ENCODE peak calls at places on chromosome 17, in eight cellular contexts. Z is GM19239, M is left cardiac atrium, S is NCI-H2081, W is adrenal gland, K is C1 segment of cervical spinal cord, O is fibroblast of villous mesenchyme, A is activated B cell treated with CpG ODN at 0.5 μM for 24 hours. I is an unnamed sample.

GRCh38 chr17:83012873-83013778 is 66.3 kb upstream of the METRNL start:
- DNase-seq in A (no peak), O (peak; percentile 83), M (no peak), W (no peak), Z (no peak), S (no peak), K (no peak), I (no peak)

GRCh38 chr17:57999496-58000017 is 7.5 kb downstream of the SRSF1 start:
- DNase-seq in S (peak; percentile 80), Z (no peak), A (no peak), K (no peak), W (no peak), M (no peak), O (peak; percentile 87), I (peak; percentile 60)

GRCh38 chr17:79951361-79952264 is 84.1 kb downstream of the TBC1D16 start:
- DNase-seq in M (peak; percentile 63), S (peak; percentile 73), Z (peak; percentile 8), K (peak; percentile 89), W (peak; percentile 51), O (peak; percentile 93), A (no peak), I (no peak)

GRCh38 chr17:45147581-45148182 is 593 bp upstream of the HEXIM1 start:
- DNase-seq in A (peak; percentile 79), W (peak; percentile 88), K (peak; percentile 68), O (peak; percentile 97), S (peak; percentile 96), Z (no peak), M (peak; percentile 85), I (peak; percentile 83)

GRCh38 chr17:28702752-28703150 is 8.9 kb downstream of the PROCA1 start:
- DNase-seq in K (no peak), W (no peak), M (no peak), O (no peak), S (no peak), A (no peak), Z (no peak), I (no peak)

GRCh38 chr17:61309857-61310256 is 89.8 kb upstream of the TBX2 start:
- DNase-seq in Z (no peak), A (no peak), K (no peak), S (no peak), M (no peak), O (peak; percentile 91), W (no peak), I (no peak)

GRCh38 chr17:53032861-53033271 is 789.9 kb upstream of the KIF2B start:
- DNase-seq in K (no peak), M (no peak), Z (no peak), A (no peak), W (no peak), O (no peak), S (peak; percentile 91), I (no peak)

GRCh38 chr17:28530926-28531325 is 21.5 kb downstream of the UNC119 start:
- DNase-seq in W (no peak), S (no peak), O (no peak), A (no peak), M (no peak), K (no peak), Z (no peak), I (no peak)

GRCh38 chr17:44760474-44761308 is 1.9 kb downstream of the ADAM11 start:
- DNase-seq in S (no peak), W (no peak), K (no peak), M (no peak), Z (no peak), O (no peak), A (no peak), I (no peak)

GRCh38 chr17:38358586-38359513 is 7.2 kb downstream of the SOCS7 start:
- DNase-seq in W (no peak), S (no peak), O (peak; percentile 45), Z (no peak), A (no peak), K (no peak), M (no peak), I (no peak)

GRCh38 chr17:75472119-75472518 is 15.7 kb downstream of the TMEM94 start:
- DNase-seq in S (peak; percentile 99), Z (no peak), W (no peak), A (no peak), M (no peak), K (no peak), O (no peak), I (no peak)

GRCh38 chr17:34357398-34357797 is 1.1 kb downstream of the CCL13 start:
- DNase-seq in W (no peak), O (no peak), Z (no peak), A (no peak), M (no peak), K (no peak), S (no peak), I (no peak)

GRCh38 chr17:45138911-45139532 is 3.5 kb downstream of the ACBD4 start:
- DNase-seq in A (no peak), K (no peak), W (no peak), S (no peak), O (no peak), Z (no peak), M (no peak), I (no peak)

GRCh38 chr17:36144981-36145729 is 31.3 kb downstream of the TBC1D3B start:
- DNase-seq in A (no peak), K (no peak), Z (no peak), W (no peak), S (no peak), M (no peak), O (no peak), I (no peak)

GRCh38 chr17:36667922-36668321 is 66.5 kb downstream of the MRM1 start:
- DNase-seq in O (no peak), K (no peak), W (no peak), A (no peak), M (no peak), S (no peak), Z (no peak), I (no peak)

GRCh38 chr17:60106377-60107059 is 27.8 kb upstream of the HEATR6 start:
- DNase-seq in W (no peak), K (no peak), M (no peak), A (no peak), Z (no peak), S (no peak), O (peak; percentile 52), I (no peak)

GRCh38 chr17:39484178-39484577 is 22.9 kb downstream of the CDK12 start:
- DNase-seq in M (no peak), S (no peak), K (no peak), Z (peak; percentile 45), W (no peak), O (no peak), A (no peak), I (no peak)

GRCh38 chr17:36877774-36878173 is 59.5 kb upstream of the LHX1 start:
- DNase-seq in O (no peak), A (no peak), M (no peak), W (no peak), K (no peak), S (no peak), Z (no peak), I (no peak)

I was measured in naive B cell.